ENCODE peak calls at places on chromosomes 3 and 15, in ten cellular contexts. P, Q, Y, N, Z, I, W, X, G and H are unnamed samples.

GRCh38 chr3:128546646-128547045 is 53.6 kb upstream of the GATA2 start:
- DNase-seq in P (no peak), Q (no peak), Y (no peak), N (no peak), Z (no peak), I (no peak), W (peak), X (no peak), G (no peak), H (no peak)

GRCh38 chr3:183481582-183481981 is 53.2 kb upstream of the MCF2L2 start:
- DNase-seq in P (no peak), Q (no peak), Y (no peak), N (no peak), Z (peak), I (no peak), W (peak), X (no peak), G (no peak), H (no peak)

GRCh38 chr15:39018966-39019365 is 454.4 kb upstream of the RASGRP1 start:
- DNase-seq in P (no peak), Q (no peak), Y (no peak), N (no peak), Z (no peak), I (no peak), W (no peak), X (no peak), G (no peak), H (no peak)

GRCh38 chr3:79032686-79033318 is 735.0 kb downstream of the ROBO1 start:
- DNase-seq in P (peak), Q (no peak), Y (no peak), N (no peak), Z (peak), I (peak), W (no peak), X (no peak), G (peak), H (no peak)

GRCh38 chr3:8519774-8520448 is 18.3 kb downstream of the LMCD1 start:
- DNase-seq in P (no peak), Q (no peak), Y (no peak), N (no peak), Z (no peak), I (no peak), W (no peak), X (no peak), G (no peak), H (no peak)

GRCh38 chr3:16477501-16477900 is 36.0 kb downstream of the RFTN1 start:
- DNase-seq in P (no peak), Q (no peak), Y (no peak), N (no peak), Z (no peak), I (no peak), W (no peak), X (no peak), G (no peak), H (no peak)

GRCh38 chr3:162945626-162946025 is 1449.0 kb downstream of the OTOL1 start:
- DNase-seq in P (no peak), Q (no peak), Y (no peak), N (no peak), Z (no peak), I (no peak), W (no peak), X (no peak), G (no peak), H (no peak)

GRCh38 chr3:126102530-126102951 is 18.6 kb upstream of the SLC41A3 start:
- DNase-seq in P (peak), Q (no peak), Y (no peak), N (no peak), Z (no peak), I (no peak), W (peak), X (no peak), G (no peak), H (no peak)

GRCh38 chr3:13420817-13421755 is 964 bp upstream of the NUP210 start:
- DNase-seq in P (no peak), Q (no peak), Y (no peak), N (peak), Z (no peak), I (no peak), W (no peak), X (peak), G (no peak), H (no peak)

GRCh38 chr3:173037840-173038483 is 103.1 kb downstream of the SPATA16 start:
- DNase-seq in P (no peak), Q (no peak), Y (no peak), N (no peak), Z (no peak), I (no peak), W (no peak), X (no peak), G (no peak), H (no peak)

GRCh38 chr15:65634381-65634780 is 12.6 kb downstream of the SLC24A1 start:
- DNase-seq in P (no peak), Q (no peak), Y (no peak), N (no peak), Z (peak), I (no peak), W (no peak), X (no peak), G (no peak), H (no peak)

GRCh38 chr15:74406992-74407705 is 26.6 kb downstream of the SEMA7A start:
- DNase-seq in P (no peak), Q (no peak), Y (peak), N (no peak), Z (peak), I (peak), W (peak), X (no peak), G (peak), H (no peak)

GRCh38 chr15:48634934-48635333 is 10.6 kb downstream of the FBN1 start:
- DNase-seq in P (no peak), Q (no peak), Y (no peak), N (no peak), Z (no peak), I (no peak), W (no peak), X (no peak), G (no peak), H (no peak)

GRCh38 chr3:162492446-162493081 is 996.0 kb downstream of the OTOL1 start:
- DNase-seq in P (no peak), Q (no peak), Y (peak), N (no peak), Z (peak), I (no peak), W (no peak), X (no peak), G (no peak), H (no peak)

GRCh38 chr3:85110393-85110792 is 151.6 kb downstream of the CADM2 start:
- DNase-seq in P (no peak), Q (no peak), Y (no peak), N (no peak), Z (no peak), I (no peak), W (no peak), X (no peak), G (no peak), H (no peak)

GRCh38 chr15:25179673-25180511 is 225.1 kb downstream of the SNRPN start:
- DNase-seq in P (no peak), Q (peak), Y (no peak), N (peak), Z (no peak), I (no peak), W (no peak), X (no peak), G (no peak), H (no peak)

GRCh38 chr3:56042326-56042951 is 425.8 kb downstream of the ERC2 start:
- DNase-seq in P (peak), Q (no peak), Y (peak), N (no peak), Z (peak), I (peak), W (no peak), X (no peak), G (no peak), H (no peak)

GRCh38 chr15:67103432-67103831 is 38.0 kb downstream of the SMAD3 start:
- DNase-seq in P (no peak), Q (no peak), Y (no peak), N (no peak), Z (no peak), I (no peak), W (no peak), X (no peak), G (no peak), H (no peak)

GRCh38 chr3:174010902-174011301 is 613.4 kb downstream of the NLGN1 start:
- DNase-seq in P (no peak), Q (no peak), Y (no peak), N (no peak), Z (no peak), I (no peak), W (no peak), X (no peak), G (no peak), H (no peak)

GRCh38 chr3:144818973-144819372 is 847.4 kb downstream of the DIPK2A start:
- DNase-seq in P (no peak), Q (no peak), Y (no peak), N (no peak), Z (no peak), I (no peak), W (no peak), X (no peak), G (no peak), H (no peak)

GRCh38 chr15:39855400-39855799 is 64.7 kb downstream of the GPR176 start:
- DNase-seq in P (no peak), Q (no peak), Y (peak), N (no peak), Z (no peak), I (no peak), W (no peak), X (no peak), G (no peak), H (no peak)

GRCh38 chr15:101305820-101306255 is 10.8 kb upstream of the SNRPA1 start:
- DNase-seq in P (no peak), Q (no peak), Y (no peak), N (no peak), Z (no peak), I (no peak), W (peak), X (no peak), G (no peak), H (no peak)

GRCh38 chr3:183774631-183775030 is 50.7 kb downstream of the MAP6D1 start:
- DNase-seq in P (no peak), Q (no peak), Y (no peak), N (no peak), Z (no peak), I (no peak), W (no peak), X (no peak), G (no peak), H (no peak)

GRCh38 chr15:29518442-29518841 is 248.8 kb upstream of the NSMCE3 start:
- DNase-seq in P (no peak), Q (peak), Y (no peak), N (no peak), Z (no peak), I (no peak), W (no peak), X (no peak), G (no peak), H (no peak)

GRCh38 chr3:27637346-27638000 is 84.7 kb downstream of the EOMES start:
- DNase-seq in P (no peak), Q (no peak), Y (no peak), N (no peak), Z (no peak), I (peak), W (no peak), X (no peak), G (no peak), H (no peak)

GRCh38 chr3:49399467-49399866 is 12.3 kb downstream of the RHOA start:
- DNase-seq in P (no peak), Q (no peak), Y (no peak), N (no peak), Z (no peak), I (no peak), W (no peak), X (no peak), G (no peak), H (no peak)

GRCh38 chr15:100007609-100008008 is 274.4 kb upstream of the LYSMD4 start:
- DNase-seq in P (no peak), Q (no peak), Y (no peak), N (no peak), Z (no peak), I (no peak), W (no peak), X (no peak), G (no peak), H (no peak)

GRCh38 chr3:8152826-8153418 is 348.7 kb upstream of the LMCD1 start:
- DNase-seq in P (no peak), Q (no peak), Y (no peak), N (no peak), Z (no peak), I (no peak), W (no peak), X (no peak), G (no peak), H (no peak)

GRCh38 chr15:98528056-98528725 is 120.1 kb upstream of the IGF1R start:
- DNase-seq in P (no peak), Q (no peak), Y (no peak), N (no peak), Z (no peak), I (no peak), W (no peak), X (no peak), G (no peak), H (no peak)

GRCh38 chr3:33186524-33187367 is 31.9 kb downstream of the SUSD5 start:
- DNase-seq in P (no peak), Q (no peak), Y (no peak), N (no peak), Z (no peak), I (no peak), W (peak), X (no peak), G (no peak), H (peak)

GRCh38 chr3:134972836-134973455 is 177.9 kb downstream of the EPHB1 start:
- DNase-seq in P (no peak), Q (no peak), Y (no peak), N (no peak), Z (no peak), I (no peak), W (peak), X (no peak), G (no peak), H (no peak)

GRCh38 chr15:56917652-56918045 is 795 bp upstream of the TCF12 start:
- DNase-seq in P (no peak), Q (peak), Y (no peak), N (no peak), Z (no peak), I (no peak), W (no peak), X (peak), G (no peak), H (no peak)

GRCh38 chr3:15645740-15646490 is 44.4 kb downstream of the BTD start:
- DNase-seq in P (peak), Q (no peak), Y (peak), N (no peak), Z (peak), I (no peak), W (peak), X (no peak), G (no peak), H (peak)

GRCh38 chr3:54915976-54916375 is 11.9 kb downstream of the LRTM1 start:
- DNase-seq in P (no peak), Q (no peak), Y (no peak), N (no peak), Z (no peak), I (no peak), W (no peak), X (no peak), G (no peak), H (no peak)

GRCh38 chr3:52281980-52282801 is 3.7 kb upstream of the WDR82 start:
- DNase-seq in P (no peak), Q (no peak), Y (no peak), N (no peak), Z (no peak), I (no peak), W (no peak), X (peak), G (no peak), H (no peak)

GRCh38 chr3:185225523-185225922 is 28.3 kb downstream of the EHHADH start:
- DNase-seq in P (no peak), Q (no peak), Y (no peak), N (no peak), Z (no peak), I (no peak), W (no peak), X (no peak), G (no peak), H (no peak)

GRCh38 chr3:33105341-33105943 is 8.4 kb upstream of the CRTAP start:
- DNase-seq in P (no peak), Q (no peak), Y (no peak), N (no peak), Z (no peak), I (no peak), W (no peak), X (no peak), G (no peak), H (no peak)

GRCh38 chr3:147393261-147393964 is 12.9 kb downstream of the ZIC4 start:
- DNase-seq in P (no peak), Q (no peak), Y (no peak), N (peak), Z (no peak), I (peak), W (no peak), X (no peak), G (peak), H (no peak)

GRCh38 chr15:63463793-63464192 is 40.6 kb upstream of the USP3 start:
- DNase-seq in P (peak), Q (no peak), Y (no peak), N (no peak), Z (no peak), I (no peak), W (no peak), X (no peak), G (no peak), H (no peak)